ENCODE peak calls at places on chromosomes 2 and 18, in nine cellular contexts. One of them, this sample, is unnamed.

GRCh38 chr2:59585657-59586056 is 967.8 kb downstream of the BCL11A start:
- DNase-seq in CD4-positive, alpha-beta T cell: no peak
- DNase-seq in kidney glomerular epithelial cell: no peak
- DNase-seq in cardiac fibroblast: no peak
- DNase-seq in activated naive CD8-positive, alpha-beta T cell treated with anti-CD3 and anti-CD28 coated beads, Interleukin-2, amount 50 U/mL, for 16 hours: no peak
- DNase-seq in colonic mucosa: no peak
- DNase-seq in stimulated activated CD4-positive, alpha-beta T cell treated with anti-CD3 and anti-CD28 coated beads, Interleukin-2, amount 100 ng/mL, for 48 hours: no peak
- DNase-seq in activated naive CD4-positive, alpha-beta T cell treated with Interleukin-2 at 50 U/mL for 16 hours: no peak
- DNase-seq in T-cell: no peak
- DNase-seq in this sample: no peak

GRCh38 chr2:235463893-235464292 is 29.9 kb upstream of the AGAP1 start:
- DNase-seq in CD4-positive, alpha-beta T cell: no peak
- DNase-seq in kidney glomerular epithelial cell: no peak
- DNase-seq in cardiac fibroblast: peak; percentile 8
- DNase-seq in activated naive CD8-positive, alpha-beta T cell treated with anti-CD3 and anti-CD28 coated beads, Interleukin-2, amount 50 U/mL, for 16 hours: no peak
- DNase-seq in colonic mucosa: no peak
- DNase-seq in stimulated activated CD4-positive, alpha-beta T cell treated with anti-CD3 and anti-CD28 coated beads, Interleukin-2, amount 100 ng/mL, for 48 hours: no peak
- DNase-seq in activated naive CD4-positive, alpha-beta T cell treated with Interleukin-2 at 50 U/mL for 16 hours: no peak
- DNase-seq in T-cell: no peak
- DNase-seq in this sample: no peak

GRCh38 chr18:61464551-61465102 is 131.4 kb downstream of the CDH20 start:
- DNase-seq in CD4-positive, alpha-beta T cell: no peak
- DNase-seq in kidney glomerular epithelial cell: peak; percentile 12
- DNase-seq in cardiac fibroblast: no peak
- DNase-seq in activated naive CD8-positive, alpha-beta T cell treated with anti-CD3 and anti-CD28 coated beads, Interleukin-2, amount 50 U/mL, for 16 hours: no peak
- DNase-seq in colonic mucosa: no peak
- DNase-seq in stimulated activated CD4-positive, alpha-beta T cell treated with anti-CD3 and anti-CD28 coated beads, Interleukin-2, amount 100 ng/mL, for 48 hours: no peak
- DNase-seq in activated naive CD4-positive, alpha-beta T cell treated with Interleukin-2 at 50 U/mL for 16 hours: no peak
- DNase-seq in T-cell: no peak
- DNase-seq in this sample: no peak

GRCh38 chr2:166365803-166366420 is 9.8 kb downstream of the SCN9A start:
- DNase-seq in CD4-positive, alpha-beta T cell: no peak
- DNase-seq in kidney glomerular epithelial cell: peak; percentile 70
- DNase-seq in cardiac fibroblast: peak; percentile 54
- DNase-seq in activated naive CD8-positive, alpha-beta T cell treated with anti-CD3 and anti-CD28 coated beads, Interleukin-2, amount 50 U/mL, for 16 hours: no peak
- DNase-seq in colonic mucosa: no peak
- DNase-seq in stimulated activated CD4-positive, alpha-beta T cell treated with anti-CD3 and anti-CD28 coated beads, Interleukin-2, amount 100 ng/mL, for 48 hours: no peak
- DNase-seq in activated naive CD4-positive, alpha-beta T cell treated with Interleukin-2 at 50 U/mL for 16 hours: no peak
- DNase-seq in T-cell: no peak
- DNase-seq in this sample: no peak

GRCh38 chr2:45303417-45304202 is 294.4 kb upstream of the SIX2 start:
- DNase-seq in CD4-positive, alpha-beta T cell: no peak
- DNase-seq in kidney glomerular epithelial cell: no peak
- DNase-seq in cardiac fibroblast: no peak
- DNase-seq in activated naive CD8-positive, alpha-beta T cell treated with anti-CD3 and anti-CD28 coated beads, Interleukin-2, amount 50 U/mL, for 16 hours: no peak
- DNase-seq in colonic mucosa: no peak
- DNase-seq in stimulated activated CD4-positive, alpha-beta T cell treated with anti-CD3 and anti-CD28 coated beads, Interleukin-2, amount 100 ng/mL, for 48 hours: no peak
- DNase-seq in activated naive CD4-positive, alpha-beta T cell treated with Interleukin-2 at 50 U/mL for 16 hours: no peak
- DNase-seq in T-cell: no peak
- DNase-seq in this sample: no peak

GRCh38 chr2:230557056-230557455 is 141.1 kb downstream of the SP100 start:
- DNase-seq in CD4-positive, alpha-beta T cell: no peak
- DNase-seq in kidney glomerular epithelial cell: no peak
- DNase-seq in cardiac fibroblast: no peak
- DNase-seq in activated naive CD8-positive, alpha-beta T cell treated with anti-CD3 and anti-CD28 coated beads, Interleukin-2, amount 50 U/mL, for 16 hours: no peak
- DNase-seq in colonic mucosa: no peak
- DNase-seq in stimulated activated CD4-positive, alpha-beta T cell treated with anti-CD3 and anti-CD28 coated beads, Interleukin-2, amount 100 ng/mL, for 48 hours: no peak
- DNase-seq in activated naive CD4-positive, alpha-beta T cell treated with Interleukin-2 at 50 U/mL for 16 hours: no peak
- DNase-seq in T-cell: no peak
- DNase-seq in this sample: no peak

GRCh38 chr2:9675369-9676351 is 44.9 kb upstream of the YWHAQ start:
- DNase-seq in CD4-positive, alpha-beta T cell: no peak
- DNase-seq in kidney glomerular epithelial cell: peak; percentile 98
- DNase-seq in cardiac fibroblast: peak; percentile 80
- DNase-seq in activated naive CD8-positive, alpha-beta T cell treated with anti-CD3 and anti-CD28 coated beads, Interleukin-2, amount 50 U/mL, for 16 hours: no peak
- DNase-seq in colonic mucosa: no peak
- DNase-seq in stimulated activated CD4-positive, alpha-beta T cell treated with anti-CD3 and anti-CD28 coated beads, Interleukin-2, amount 100 ng/mL, for 48 hours: no peak
- DNase-seq in activated naive CD4-positive, alpha-beta T cell treated with Interleukin-2 at 50 U/mL for 16 hours: no peak
- DNase-seq in T-cell: no peak
- DNase-seq in this sample: no peak

GRCh38 chr2:226001716-226002115 is 602.2 kb downstream of the NYAP2 start:
- DNase-seq in CD4-positive, alpha-beta T cell: no peak
- DNase-seq in kidney glomerular epithelial cell: no peak
- DNase-seq in cardiac fibroblast: no peak
- DNase-seq in activated naive CD8-positive, alpha-beta T cell treated with anti-CD3 and anti-CD28 coated beads, Interleukin-2, amount 50 U/mL, for 16 hours: no peak
- DNase-seq in colonic mucosa: no peak
- DNase-seq in stimulated activated CD4-positive, alpha-beta T cell treated with anti-CD3 and anti-CD28 coated beads, Interleukin-2, amount 100 ng/mL, for 48 hours: no peak
- DNase-seq in activated naive CD4-positive, alpha-beta T cell treated with Interleukin-2 at 50 U/mL for 16 hours: no peak
- DNase-seq in T-cell: no peak
- DNase-seq in this sample: no peak

GRCh38 chr2:165009466-165009865 is 54.1 kb upstream of the SLC38A11 start:
- DNase-seq in CD4-positive, alpha-beta T cell: no peak
- DNase-seq in kidney glomerular epithelial cell: peak; percentile 78
- DNase-seq in cardiac fibroblast: no peak
- DNase-seq in activated naive CD8-positive, alpha-beta T cell treated with anti-CD3 and anti-CD28 coated beads, Interleukin-2, amount 50 U/mL, for 16 hours: no peak
- DNase-seq in colonic mucosa: no peak
- DNase-seq in stimulated activated CD4-positive, alpha-beta T cell treated with anti-CD3 and anti-CD28 coated beads, Interleukin-2, amount 100 ng/mL, for 48 hours: no peak
- DNase-seq in activated naive CD4-positive, alpha-beta T cell treated with Interleukin-2 at 50 U/mL for 16 hours: no peak
- DNase-seq in T-cell: no peak
- DNase-seq in this sample: no peak

This sample was measured in CMK.